ENCODE peak calls at places on chromosomes 13 and 19, in six cellular contexts. One of them, this sample, is unnamed.

GRCh38 chr13:37118002-37118401 is 12.5 kb upstream of the CSNK1A1L start:
- DNase-seq in K562: no peak
- DNase-seq in GM12891: no peak
- DNase-seq in GM12878: no peak
- DNase-seq in H1: no peak
- DNase-seq in HepG2: no peak
- DNase-seq in this sample: no peak

GRCh38 chr13:40190656-40191100 is 475.8 kb downstream of the FOXO1 start:
- DNase-seq in K562: no peak
- DNase-seq in GM12891: no peak
- DNase-seq in GM12878: no peak
- DNase-seq in H1: no peak
- DNase-seq in HepG2: peak
- DNase-seq in this sample: peak

GRCh38 chr13:68375004-68375403 is 1144.9 kb upstream of the PCDH9 start:
- DNase-seq in K562: no peak
- DNase-seq in GM12891: no peak
- DNase-seq in GM12878: no peak
- DNase-seq in H1: no peak
- DNase-seq in HepG2: no peak
- DNase-seq in this sample: no peak

GRCh38 chr13:97018029-97018819 is 23.9 kb upstream of the OXGR1 start:
- DNase-seq in K562: peak
- DNase-seq in GM12891: no peak
- DNase-seq in GM12878: no peak
- DNase-seq in H1: peak
- DNase-seq in HepG2: peak
- DNase-seq in this sample: no peak

GRCh38 chr13:42396901-42397670 is 125.1 kb downstream of the AKAP11 start:
- DNase-seq in K562: no peak
- DNase-seq in GM12891: no peak
- DNase-seq in GM12878: no peak
- DNase-seq in H1: no peak
- DNase-seq in HepG2: no peak
- DNase-seq in this sample: no peak

GRCh38 chr19:57888494-57889231 is at the start of gene ZNF814:
- DNase-seq in K562: no peak
- DNase-seq in GM12891: peak
- DNase-seq in GM12878: peak
- DNase-seq in H1: peak
- DNase-seq in HepG2: no peak
- DNase-seq in this sample: peak

GRCh38 chr13:73036566-73036965 is 22.2 kb upstream of the KLF5 start:
- DNase-seq in K562: no peak
- DNase-seq in GM12891: no peak
- DNase-seq in GM12878: no peak
- DNase-seq in H1: no peak
- DNase-seq in HepG2: no peak
- DNase-seq in this sample: no peak

GRCh38 chr19:30391554-30392551 is 19.7 kb downstream of the ZNF536 start:
- DNase-seq in K562: no peak
- DNase-seq in GM12891: no peak
- DNase-seq in GM12878: no peak
- DNase-seq in H1: peak
- DNase-seq in HepG2: no peak
- DNase-seq in this sample: no peak

GRCh38 chr19:14559916-14560775 is 11.7 kb downstream of the NDUFB7 start:
- DNase-seq in K562: no peak
- DNase-seq in GM12891: no peak
- DNase-seq in GM12878: no peak
- DNase-seq in H1: no peak
- DNase-seq in HepG2: no peak
- DNase-seq in this sample: no peak

GRCh38 chr13:63337921-63338320 is 1922.3 kb upstream of the PCDH20 start:
- DNase-seq in K562: no peak
- DNase-seq in GM12891: no peak
- DNase-seq in GM12878: no peak
- DNase-seq in H1: no peak
- DNase-seq in HepG2: no peak
- DNase-seq in this sample: no peak

GRCh38 chr13:74243637-74244526 is 109.7 kb upstream of the KLF12 start:
- DNase-seq in K562: no peak
- DNase-seq in GM12891: no peak
- DNase-seq in GM12878: no peak
- DNase-seq in H1: no peak
- DNase-seq in HepG2: no peak
- DNase-seq in this sample: no peak

GRCh38 chr13:80237646-80238045 is 103.3 kb downstream of the SPRY2 start:
- DNase-seq in K562: no peak
- DNase-seq in GM12891: no peak
- DNase-seq in GM12878: no peak
- DNase-seq in H1: no peak
- DNase-seq in HepG2: no peak
- DNase-seq in this sample: no peak

GRCh38 chr19:33461256-33462111 is 60.1 kb downstream of the PEPD start:
- DNase-seq in K562: no peak
- DNase-seq in GM12891: no peak
- DNase-seq in GM12878: no peak
- DNase-seq in H1: no peak
- DNase-seq in HepG2: no peak
- DNase-seq in this sample: no peak

GRCh38 chr19:3986260-3987041 is 1.2 kb upstream of the EEF2 start:
- DNase-seq in K562: peak
- DNase-seq in GM12891: peak
- DNase-seq in GM12878: peak
- DNase-seq in H1: no peak
- DNase-seq in HepG2: peak
- DNase-seq in this sample: peak

GRCh38 chr19:48554385-48555091 is 2.6 kb downstream of the SULT2B1 start:
- DNase-seq in K562: no peak
- DNase-seq in GM12891: no peak
- DNase-seq in GM12878: no peak
- DNase-seq in H1: peak
- DNase-seq in HepG2: peak
- DNase-seq in this sample: no peak

GRCh38 chr13:81395368-81395767 is 1054.4 kb upstream of the SPRY2 start:
- DNase-seq in K562: peak
- DNase-seq in GM12891: no peak
- DNase-seq in GM12878: no peak
- DNase-seq in H1: no peak
- DNase-seq in HepG2: no peak
- DNase-seq in this sample: no peak

GRCh38 chr13:20197361-20197834 is 4.7 kb upstream of the GJB2 start:
- DNase-seq in K562: peak
- DNase-seq in GM12891: peak
- DNase-seq in GM12878: no peak
- DNase-seq in H1: no peak
- DNase-seq in HepG2: peak
- DNase-seq in this sample: no peak

GRCh38 chr19:48147597-48148175 is 22.5 kb downstream of the LIG1 start:
- DNase-seq in K562: no peak
- DNase-seq in GM12891: no peak
- DNase-seq in GM12878: no peak
- DNase-seq in H1: no peak
- DNase-seq in HepG2: no peak
- DNase-seq in this sample: no peak

GRCh38 chr13:40273173-40274000 is 393.1 kb downstream of the FOXO1 start:
- DNase-seq in K562: no peak
- DNase-seq in GM12891: no peak
- DNase-seq in GM12878: no peak
- DNase-seq in H1: no peak
- DNase-seq in HepG2: no peak
- DNase-seq in this sample: no peak

GRCh38 chr13:33483471-33483870 is 197.9 kb upstream of the STARD13 start:
- DNase-seq in K562: no peak
- DNase-seq in GM12891: no peak
- DNase-seq in GM12878: no peak
- DNase-seq in H1: no peak
- DNase-seq in HepG2: no peak
- DNase-seq in this sample: no peak
- TF ChIP-seq POLR2AphosphoS5 in K562: no peak
- TF ChIP-seq POLR2AphosphoS5 in GM12891: no peak
- TF ChIP-seq POLR2AphosphoS5 in GM12878: no peak
- TF ChIP-seq POLR2AphosphoS5 in H1: no peak
- TF ChIP-seq POLR2AphosphoS5 in HepG2: no peak
- TF ChIP-seq POLR2AphosphoS5 in this sample: no peak

DNA sequence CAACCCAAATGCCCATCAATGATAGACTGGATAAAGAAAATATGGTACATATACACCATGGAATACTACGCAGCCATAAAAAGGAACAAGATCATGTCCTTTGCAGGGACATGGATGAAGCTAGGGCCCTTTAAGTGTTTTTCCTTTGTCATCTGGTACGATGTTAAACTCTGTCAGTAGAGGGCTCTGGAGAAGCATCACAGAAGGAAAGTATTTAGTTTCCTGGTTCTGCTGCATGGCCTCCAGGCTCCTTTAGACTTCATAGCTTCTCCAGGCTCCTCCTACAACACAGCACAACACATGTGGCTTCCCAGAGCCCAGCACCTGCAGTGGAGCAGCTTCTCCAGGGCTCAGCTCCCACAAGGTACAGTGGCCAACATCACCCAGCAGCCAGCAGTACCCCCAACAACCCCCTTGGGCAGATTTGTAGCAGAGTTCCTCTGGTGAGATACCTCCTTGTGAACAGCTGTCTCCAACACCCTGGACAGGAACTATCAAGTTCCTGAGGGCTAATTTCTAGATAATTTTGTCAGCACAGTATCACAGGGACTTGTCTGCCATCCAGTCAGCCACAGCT is 63.4 kb downstream of the KCTD12 start:
- DNase-seq in K562: no peak
- DNase-seq in GM12891: no peak
- DNase-seq in GM12878: no peak
- DNase-seq in H1: no peak
- DNase-seq in HepG2: no peak
- DNase-seq in this sample: no peak
- TF ChIP-seq TAF1 in K562: no peak
- TF ChIP-seq TAF1 in GM12891: no peak
- TF ChIP-seq TAF1 in GM12878: no peak
- TF ChIP-seq TAF1 in H1: no peak
- TF ChIP-seq TAF1 in HepG2: no peak
- TF ChIP-seq TAF1 in this sample: no peak

GRCh38 chr13:114099191-114099590 is 33.2 kb downstream of the RASA3 start:
- DNase-seq in K562: peak
- DNase-seq in GM12891: no peak
- DNase-seq in GM12878: no peak
- DNase-seq in H1: no peak
- DNase-seq in HepG2: peak
- DNase-seq in this sample: no peak
- TF ChIP-seq POLR2A in K562: no peak
- TF ChIP-seq POLR2A in GM12891: no peak
- TF ChIP-seq POLR2A in GM12878: no peak
- TF ChIP-seq POLR2A in H1: no peak
- TF ChIP-seq POLR2A in HepG2: no peak
- TF ChIP-seq POLR2A in this sample: no peak

DNA sequence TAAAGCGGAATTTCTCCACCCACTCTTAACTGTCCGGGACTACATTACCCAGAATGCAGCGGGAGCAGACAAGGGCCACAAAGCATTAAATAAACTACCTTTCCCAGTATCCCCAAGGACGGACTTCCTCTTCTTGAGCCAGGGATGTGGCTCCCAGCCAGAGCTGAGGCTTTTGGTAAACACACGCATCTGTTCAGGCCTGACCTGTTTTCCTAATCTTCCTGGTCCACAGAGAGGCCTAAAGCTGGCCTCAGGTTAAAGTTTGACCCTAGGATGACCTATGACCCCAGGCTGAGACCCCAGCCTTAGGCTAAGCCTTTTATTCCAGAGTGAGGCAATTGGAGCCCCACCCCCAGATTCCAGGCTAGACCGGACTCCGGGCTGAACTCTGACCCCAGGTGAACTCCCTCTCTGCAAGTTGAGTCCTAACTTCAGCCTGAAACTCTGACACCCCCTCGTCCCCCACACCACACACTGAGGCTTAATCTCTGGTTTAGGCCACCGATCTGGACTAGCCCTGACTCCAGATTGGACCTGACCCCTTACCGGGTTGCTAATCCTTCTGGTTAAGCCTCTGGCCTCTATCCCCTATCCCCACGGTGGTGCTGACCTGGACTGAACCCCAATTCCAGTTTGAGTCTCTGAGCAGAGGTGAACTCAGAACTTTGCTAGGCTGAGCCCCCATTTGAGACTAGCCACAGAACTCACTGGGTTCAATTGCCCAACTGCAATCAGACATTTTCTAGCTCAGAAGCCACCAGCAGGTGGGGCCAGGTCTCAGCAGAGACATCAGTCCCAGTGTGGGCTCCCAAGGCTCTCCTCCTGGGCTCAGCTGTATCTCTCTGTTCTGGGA is 719 bp upstream of the GPR108 start:
- DNase-seq in K562: peak
- DNase-seq in GM12891: no peak
- DNase-seq in GM12878: no peak
- DNase-seq in H1: peak
- DNase-seq in HepG2: peak
- DNase-seq in this sample: peak
- TF ChIP-seq POLR2AphosphoS5 in K562: peak
- TF ChIP-seq POLR2AphosphoS5 in GM12891: no peak
- TF ChIP-seq POLR2AphosphoS5 in GM12878: no peak
- TF ChIP-seq POLR2AphosphoS5 in H1: no peak
- TF ChIP-seq POLR2AphosphoS5 in HepG2: no peak
- TF ChIP-seq POLR2AphosphoS5 in this sample: no peak

GRCh38 chr13:112229445-112229844 is 146.7 kb upstream of the SPACA7 start:
- DNase-seq in K562: no peak
- DNase-seq in GM12891: no peak
- DNase-seq in GM12878: no peak
- DNase-seq in H1: no peak
- DNase-seq in HepG2: no peak
- DNase-seq in this sample: no peak
- TF ChIP-seq TAF1 in K562: no peak
- TF ChIP-seq TAF1 in GM12891: no peak
- TF ChIP-seq TAF1 in GM12878: no peak
- TF ChIP-seq TAF1 in H1: no peak
- TF ChIP-seq TAF1 in HepG2: no peak
- TF ChIP-seq TAF1 in this sample: no peak

DNA sequence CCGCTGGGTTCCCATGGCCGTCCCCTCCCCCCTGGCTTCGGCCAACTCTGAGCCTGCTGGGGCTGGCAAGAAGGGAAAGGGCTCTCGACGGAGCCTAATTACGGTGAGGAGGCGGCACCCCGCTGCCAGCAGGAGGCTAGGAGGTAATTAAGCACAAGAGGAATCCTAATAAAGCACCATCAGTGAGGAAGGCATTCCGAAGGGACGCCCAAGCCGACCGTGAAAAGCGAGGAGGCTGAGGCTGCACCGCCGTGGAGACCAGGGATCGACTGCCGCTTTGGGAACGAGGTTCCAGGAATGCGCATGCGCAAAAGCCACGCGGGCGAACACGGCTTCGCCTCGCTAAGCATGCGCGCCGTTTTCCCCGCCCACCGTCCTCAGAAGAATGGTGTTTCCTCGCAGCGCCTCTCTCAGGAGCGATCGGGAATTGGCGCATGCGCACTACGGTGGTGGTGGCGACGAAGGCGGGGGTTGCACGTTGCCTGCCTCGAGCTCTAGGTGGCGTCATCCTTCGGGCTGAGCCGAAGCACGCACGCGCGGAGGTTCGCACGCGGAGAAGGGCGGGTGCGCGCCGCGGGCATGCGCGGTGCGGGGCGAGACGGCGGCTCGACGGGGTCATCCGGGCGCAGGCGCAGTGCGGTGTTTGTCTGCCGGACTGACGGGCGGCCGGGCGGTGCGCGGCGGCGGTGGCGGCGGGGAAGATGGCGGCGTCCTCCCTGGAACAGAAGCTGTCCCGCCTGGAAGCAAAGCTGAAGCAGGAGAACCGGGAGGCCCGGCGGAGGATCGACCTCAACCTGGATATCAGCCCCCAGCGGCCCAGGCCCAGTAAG is at the start of gene MAP2K7:
- DNase-seq in K562: peak
- DNase-seq in GM12891: peak
- DNase-seq in GM12878: peak
- DNase-seq in H1: peak
- DNase-seq in HepG2: peak
- DNase-seq in this sample: peak
- TF ChIP-seq POLR2A in K562: peak
- TF ChIP-seq POLR2A in GM12891: peak
- TF ChIP-seq POLR2A in GM12878: peak
- TF ChIP-seq POLR2A in H1: no peak
- TF ChIP-seq POLR2A in HepG2: peak
- TF ChIP-seq POLR2A in this sample: peak

This sample was measured in GM12892.